ENCODE peak calls at places on chromosomes 7 and 10, in five cellular contexts. S is lower lobe of right lung, L is hepatocyte, W is tibial nerve, G is endothelial cell. R is an unnamed sample.

GRCh38 chr10:72076756-72077155 is 11.6 kb downstream of the SPOCK2 start:
- DNase-seq in G (no peak), L (no peak), S (peak; percentile 27), W (no peak), R (no peak)

GRCh38 chr10:63430091-63430998 is 35.4 kb downstream of the JMJD1C start:
- DNase-seq in S (no peak), G (no peak), W (no peak), L (peak; percentile 25), R (no peak)

GRCh38 chr10:70779685-70780369 is 5.3 kb downstream of the TBATA start:
- DNase-seq in W (peak; percentile 40), L (no peak), G (no peak), S (peak; percentile 55), R (peak; percentile 11)

GRCh38 chr7:37683263-37684120 is at the start of gene GPR141:
- DNase-seq in G (no peak), L (peak; percentile 19), W (no peak), S (no peak), R (peak; percentile 39)

GRCh38 chr10:133182190-133182589 is 22.2 kb downstream of the KNDC1 start:
- DNase-seq in W (no peak), G (no peak), L (no peak), S (no peak), R (no peak)

GRCh38 chr10:78856421-78856820 is 212.3 kb upstream of the ZMIZ1 start:
- DNase-seq in L (no peak), S (no peak), G (no peak), W (no peak), R (no peak)

GRCh38 chr7:49974035-49974434 is 119.0 kb downstream of the ZPBP start:
- DNase-seq in W (no peak), G (no peak), S (no peak), L (no peak), R (no peak)

GRCh38 chr10:14660872-14661271 is 113.8 kb downstream of the FAM107B start:
- DNase-seq in W (no peak), S (no peak), L (no peak), G (no peak), R (no peak)

GRCh38 chr7:278081-278480 is 11.9 kb upstream of the FOXL3 start:
- DNase-seq in W (no peak), L (no peak), S (no peak), G (no peak), R (no peak)

GRCh38 chr10:97939446-97939990 is 89.9 kb downstream of the GOLGA7B start:
- DNase-seq in G (no peak), L (no peak), W (no peak), S (no peak), R (no peak)

GRCh38 chr7:100119075-100119700 is at the start of the genes CNPY4 and TAF6:
- DNase-seq in S (peak; percentile 96), L (peak; percentile 97), G (peak; percentile 89), W (peak; percentile 91), R (peak; percentile 98)
- TF ChIP-seq CTCF in S (peak; percentile 5), L (no peak), G (no peak), W (peak; percentile 29), R (no peak)

DNA sequence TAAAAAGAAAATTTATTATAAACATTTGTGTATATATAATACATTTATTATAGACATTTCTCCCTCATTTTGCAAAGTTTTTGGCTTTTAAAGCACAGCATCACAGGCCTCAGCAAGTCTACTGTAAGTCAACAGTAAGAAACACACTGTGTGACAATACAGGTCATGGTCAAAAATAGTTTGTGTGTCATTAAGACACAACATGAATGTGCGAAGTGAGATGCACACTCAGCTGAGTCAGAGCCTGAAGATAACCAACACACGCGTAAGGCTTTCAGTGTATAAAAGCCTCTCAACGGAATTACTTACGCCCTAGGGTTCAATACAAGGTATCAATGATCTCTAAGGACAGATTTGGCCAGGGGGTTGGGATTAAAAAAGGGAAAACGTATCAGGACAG is 157.6 kb downstream of the PIP4K2A start:
- DNase-seq in W (no peak), G (no peak), L (no peak), S (no peak), R (no peak)
- TF ChIP-seq CTCF in W (no peak), G (no peak), L (no peak), S (no peak), R (no peak)

DNA sequence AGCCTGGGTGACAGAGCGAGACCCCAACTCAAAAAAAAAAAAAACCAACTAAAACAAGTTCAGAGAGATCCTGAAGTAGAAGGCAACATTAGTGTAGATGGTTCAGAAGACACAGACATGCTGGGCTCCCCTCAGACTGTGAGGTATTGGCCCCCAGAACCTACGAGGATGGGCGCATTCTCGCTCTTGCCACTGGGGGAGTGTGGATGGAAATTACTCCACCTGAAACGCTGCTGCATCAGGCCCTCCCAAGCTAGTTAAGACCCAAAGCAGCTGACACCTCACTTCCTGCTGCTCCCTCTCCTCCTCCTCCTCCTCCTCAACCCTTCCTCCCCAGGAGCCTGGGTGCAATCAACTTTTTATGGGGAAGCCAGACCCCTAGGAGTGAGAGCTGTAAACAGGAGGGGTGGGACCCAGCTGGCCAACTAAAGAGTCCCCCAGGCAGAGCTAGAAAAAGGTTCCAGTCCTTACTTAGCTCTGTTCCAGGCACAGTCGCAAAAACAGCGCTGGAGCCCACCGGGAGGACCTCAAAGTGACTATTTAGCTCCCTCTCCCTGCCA is 7.4 kb downstream of the SH3PXD2A start:
- DNase-seq in G (no peak), S (no peak), L (no peak), W (no peak), R (no peak)
- TF ChIP-seq CTCF in G (peak; percentile 36), S (no peak), L (no peak), W (no peak), R (peak; percentile 16)

DNA sequence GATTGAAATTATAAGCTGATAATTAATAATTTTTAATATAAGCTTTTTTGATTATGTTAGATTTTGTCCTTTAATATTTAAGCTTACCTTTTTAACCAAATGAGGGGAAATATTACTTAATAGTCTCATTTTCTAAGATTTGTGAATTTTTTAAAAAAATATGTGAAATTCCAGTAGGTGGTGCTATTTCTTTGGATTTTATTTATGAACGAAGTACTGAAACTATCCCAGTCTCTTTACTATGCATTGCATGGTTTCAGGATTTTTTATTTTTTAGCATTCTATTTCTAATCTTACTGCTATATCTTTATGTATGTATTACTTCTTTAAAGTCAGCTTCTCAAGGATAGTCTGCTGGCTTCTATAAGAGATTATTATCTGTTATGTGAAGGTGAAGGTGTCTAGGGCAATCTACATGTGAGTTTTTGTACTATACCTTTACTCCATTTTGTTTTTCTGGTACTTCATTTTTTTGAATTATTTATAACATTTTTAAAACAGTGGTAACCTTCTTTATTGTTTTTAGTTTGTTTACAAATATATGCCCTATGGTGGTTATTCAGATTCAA is 78.3 kb downstream of the ATRNL1 start:
- DNase-seq in L (peak; percentile 11), W (no peak), S (no peak), G (no peak), R (no peak)
- TF ChIP-seq CTCF in L (peak; percentile 60), W (no peak), S (peak; percentile 45), G (peak; percentile 84), R (peak; percentile 28)

GRCh38 chr10:102231357-102232318 is 5.5 kb downstream of the ELOVL3 start:
- DNase-seq in L (peak; percentile 60), W (no peak), S (peak; percentile 81), G (peak; percentile 78), R (peak; percentile 85)

GRCh38 chr10:102230264-102230860 is 4.3 kb downstream of the ELOVL3 start:
- DNase-seq in L (peak; percentile 69), S (peak; percentile 62), W (no peak), G (peak; percentile 23), R (peak; percentile 51)

GRCh38 chr10:102233997-102234396 is 7.3 kb downstream of the PITX3 start:
- DNase-seq in G (no peak), L (no peak), W (no peak), S (no peak), R (no peak)

GRCh38 chr10:102229810-102230263 is 3.7 kb downstream of the ELOVL3 start:
- DNase-seq in W (peak; percentile 75), S (peak; percentile 91), L (peak; percentile 93), G (peak; percentile 85), R (peak; percentile 91)

GRCh38 chr10:102230861-102231356 is 4.8 kb downstream of the ELOVL3 start:
- DNase-seq in L (peak; percentile 65), W (no peak), G (peak; percentile 44), S (peak; percentile 72), R (peak; percentile 75)
- TF ChIP-seq CTCF in L (peak; percentile 40), W (no peak), G (no peak), S (peak; percentile 40), R (peak; percentile 60)

DNA sequence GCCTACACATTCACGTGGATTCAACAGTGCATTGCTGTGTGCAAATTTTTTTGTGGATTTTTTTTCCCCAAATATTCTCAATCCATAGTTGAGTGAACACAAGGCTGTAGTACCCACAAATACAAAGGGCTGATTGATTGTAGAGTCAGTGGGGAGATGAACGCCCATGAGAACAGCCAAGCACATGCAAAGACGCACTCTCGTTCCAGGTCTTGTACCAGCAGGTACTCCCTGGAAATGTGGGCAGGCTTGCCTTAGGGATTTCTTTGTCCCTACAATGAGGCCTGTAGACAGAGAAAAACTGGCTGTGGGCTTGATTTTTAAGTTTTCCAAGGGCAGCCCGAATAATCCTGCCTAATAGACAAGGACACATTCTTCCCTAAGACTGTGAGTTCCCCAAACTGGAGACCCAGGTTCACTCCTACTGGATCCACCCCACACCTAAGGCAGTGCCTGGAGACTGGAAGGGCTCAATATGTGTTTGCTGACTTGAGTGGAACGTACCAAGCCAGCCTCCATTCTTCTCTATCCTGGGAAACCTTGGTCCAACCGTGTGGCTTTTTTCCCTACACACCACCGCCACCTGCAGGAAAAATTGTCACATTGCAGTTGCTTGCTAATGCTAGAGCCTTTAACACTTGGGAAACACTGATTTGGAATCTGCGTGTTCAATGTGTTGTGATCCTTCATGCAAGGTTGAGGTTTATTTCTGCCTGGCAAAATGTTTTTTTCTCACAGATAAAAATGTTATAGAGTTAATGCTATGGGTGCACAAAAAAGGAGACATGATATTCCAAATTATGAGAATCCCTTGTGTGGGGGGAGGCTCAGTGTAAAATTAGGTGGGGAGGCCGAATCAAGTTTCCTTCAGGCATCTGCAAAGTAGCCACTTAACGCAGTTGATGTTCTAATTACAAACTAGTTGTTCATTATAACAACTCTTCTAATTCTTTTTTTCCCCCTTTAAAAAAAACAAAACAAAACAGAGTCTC is 49.3 kb downstream of the PPP1R17 start:
- DNase-seq in G (peak; percentile 73), S (no peak), W (peak; percentile 52), L (peak; percentile 82), R (peak; percentile 54)
- TF ChIP-seq CTCF in G (peak; percentile 98), S (peak; percentile 88), W (peak; percentile 81), L (peak; percentile 92), R (peak; percentile 85)

DNA sequence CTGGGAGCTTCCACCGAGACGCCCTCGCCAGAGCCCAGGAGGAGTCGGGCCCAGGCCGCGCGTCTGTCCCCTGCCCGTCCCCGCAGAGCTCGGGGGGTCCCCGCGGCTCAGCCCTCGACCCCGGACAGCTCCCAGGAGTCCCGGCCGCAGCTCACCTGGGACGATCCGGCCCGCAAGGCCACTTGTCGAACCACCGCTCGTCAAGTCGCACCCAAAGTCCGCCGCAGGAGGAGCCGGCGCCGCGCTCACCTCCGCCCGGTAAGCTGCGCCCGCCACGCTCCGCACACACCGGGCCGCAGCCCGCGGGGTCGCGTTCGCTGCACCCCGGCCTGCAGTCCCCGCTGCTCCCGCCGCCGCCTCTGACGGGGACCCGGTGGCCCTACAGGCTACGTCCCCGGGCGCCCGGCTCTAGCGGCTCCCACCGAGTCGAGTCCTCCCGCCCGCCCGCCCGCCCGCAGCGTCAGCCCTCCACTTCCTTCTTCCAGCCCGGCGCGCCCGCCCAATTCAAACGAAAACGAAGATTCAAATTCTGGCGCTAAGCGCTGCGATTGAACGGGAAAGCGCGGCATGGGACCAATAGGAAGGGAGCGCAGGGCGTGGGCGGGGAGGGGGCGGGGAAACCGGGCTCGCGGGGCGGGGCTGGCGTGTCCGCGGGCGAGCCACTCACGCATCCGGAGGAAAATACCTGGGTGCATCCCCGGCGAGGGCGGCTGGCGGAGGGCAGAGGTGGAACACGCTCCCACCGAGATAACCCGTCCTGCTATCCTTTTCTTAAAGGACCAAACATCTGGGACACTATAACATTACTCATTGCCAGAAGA is at the start of gene MKI67:
- DNase-seq in G (peak; percentile 86), L (peak; percentile 94), S (peak; percentile 90), W (peak; percentile 78), R (peak; percentile 96)
- TF ChIP-seq CTCF in G (no peak), L (no peak), S (no peak), W (no peak), R (no peak)